ENCODE peak calls at places on chromosomes 3 and 15, in four cellular contexts. S is IMR-90, E is ovary, D is testis. Q is an unnamed sample.
A peak's percentile ranks its signal among the peaks of the same experiment; 100 is the strongest.

GRCh38 chr3:69997486-69998307 is 1.8 kb upstream of the SAMMSON start:
- DNase-seq in S (no peak), D (no peak), E (no peak), Q (no peak)

GRCh38 chr3:127185268-127185667 is 7.7 kb upstream of the PRR23E start:
- DNase-seq in D (no peak), S (no peak), E (no peak), Q (no peak)

GRCh38 chr15:66698318-66698961 is 3.6 kb upstream of the SMAD6 start:
- DNase-seq in D (peak; percentile 78), S (peak; percentile 56), E (peak; percentile 62), Q (peak; percentile 85)

GRCh38 chr15:33985751-33986150 is 17.5 kb downstream of the CHRM5 start:
- DNase-seq in E (no peak), D (no peak), S (peak; percentile 21), Q (no peak)

GRCh38 chr3:32816439-32817194 is 1.2 kb upstream of the TRIM71 start:
- DNase-seq in S (no peak), D (peak; percentile 45), E (no peak), Q (no peak)

GRCh38 chr15:67188551-67189218 is 65.8 kb downstream of the AAGAB start:
- DNase-seq in S (peak; percentile 90), E (peak; percentile 86), D (peak; percentile 51), Q (no peak)

GRCh38 chr3:18114894-18115293 is 310.2 kb downstream of the SATB1 start:
- DNase-seq in D (no peak), S (no peak), E (no peak), Q (no peak)

GRCh38 chr15:55791576-55792400 is 48.8 kb upstream of the PRTG start:
- DNase-seq in E (no peak), D (no peak), S (peak; percentile 49), Q (no peak)

GRCh38 chr3:47011371-47011770 is 31.9 kb downstream of the NBEAL2 start:
- DNase-seq in S (no peak), E (no peak), D (no peak), Q (no peak)

GRCh38 chr3:78937486-78937885 is 830.3 kb downstream of the ROBO1 start:
- DNase-seq in D (no peak), S (no peak), E (no peak), Q (no peak)

GRCh38 chr15:76973362-76973743 is 21.6 kb upstream of the PSTPIP1 start:
- DNase-seq in E (peak; percentile 39), D (peak; percentile 63), S (peak; percentile 20), Q (no peak)

GRCh38 chr3:114569186-114569585 is 275.4 kb downstream of the TIGIT start:
- DNase-seq in D (no peak), E (no peak), S (peak; percentile 68), Q (no peak)

GRCh38 chr3:98530676-98531075 is 1.1 kb upstream of the GPR15 start:
- DNase-seq in S (no peak), D (no peak), E (no peak), Q (no peak)

DNA sequence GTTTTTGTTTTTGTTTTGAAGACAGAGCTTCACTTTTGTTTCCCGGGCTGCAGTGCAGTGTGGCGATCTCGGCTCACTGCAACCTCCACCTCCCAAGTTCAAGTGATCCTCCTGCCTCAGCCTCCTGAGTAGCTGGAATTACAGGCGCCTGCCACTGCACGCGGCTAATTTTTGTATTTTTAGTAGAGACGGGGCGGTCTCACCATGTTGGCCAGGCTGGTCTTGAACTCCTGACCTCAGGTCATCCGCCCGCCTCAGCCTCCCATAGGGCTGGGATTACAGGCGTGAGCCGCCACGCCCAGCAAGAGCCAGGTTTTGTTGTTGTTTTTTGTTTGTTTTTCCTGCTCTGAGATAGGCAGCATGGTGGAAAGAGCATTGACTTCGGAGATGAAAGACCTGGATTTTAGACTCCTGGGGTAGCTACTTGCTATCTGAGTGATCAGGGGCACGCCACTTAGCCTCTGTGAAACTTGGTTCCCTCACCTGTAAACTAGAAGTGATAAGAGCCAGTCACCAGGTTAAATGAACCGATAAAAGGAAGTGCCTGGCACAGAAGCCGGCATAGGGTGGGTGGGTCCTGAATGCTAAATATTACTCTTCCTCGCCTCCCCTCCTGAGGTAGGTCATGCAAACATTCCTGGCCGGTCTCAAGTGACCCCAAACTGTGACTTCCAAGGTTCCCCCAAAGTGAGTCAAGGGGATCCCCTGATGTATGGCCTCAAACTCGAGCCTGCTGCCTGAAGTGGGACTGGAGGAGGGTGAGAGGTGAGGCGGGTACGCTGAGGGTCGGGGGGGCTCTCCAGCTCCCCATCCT is 62.9 kb upstream of the MCF2L2 start:
- DNase-seq in E (no peak), S (no peak), D (no peak), Q (no peak)
- H3K4me3 ChIP-seq in E (no peak overlapping the region), S (no peak overlapping the region), D (no peak overlapping the region), Q (no peak overlapping the region)

GRCh38 chr15:85690546-85691226 is 104.0 kb downstream of the KLHL25 start:
- DNase-seq in D (no peak), S (no peak), E (no peak), Q (no peak)

GRCh38 chr15:85694086-85694485 is 100.6 kb downstream of the KLHL25 start:
- DNase-seq in E (no peak), D (peak; percentile 57), S (no peak), Q (no peak)

GRCh38 chr15:85691350-85692240 is 103.1 kb downstream of the KLHL25 start:
- DNase-seq in D (no peak), S (no peak), E (no peak), Q (no peak)

GRCh38 chr15:85693277-85693676 is 101.4 kb downstream of the KLHL25 start:
- DNase-seq in E (no peak), S (no peak), D (no peak), Q (no peak)

GRCh38 chr15:85692873-85693272 is 101.9 kb downstream of the KLHL25 start:
- DNase-seq in S (no peak), D (no peak), E (no peak), Q (no peak)
- TF ChIP-seq POLR2A in S (no peak), D (no peak), E (no peak), Q (no peak)

GRCh38 chr15:68205949-68206539 is 912 bp upstream of the CALML4 start:
- DNase-seq in S (no peak), D (peak; percentile 37), E (no peak), Q (peak; percentile 75)
- H3K4me3 ChIP-seq in S (no peak overlapping the region), D (no peak overlapping the region), E (no peak overlapping the region), Q (no peak overlapping the region)

DNA sequence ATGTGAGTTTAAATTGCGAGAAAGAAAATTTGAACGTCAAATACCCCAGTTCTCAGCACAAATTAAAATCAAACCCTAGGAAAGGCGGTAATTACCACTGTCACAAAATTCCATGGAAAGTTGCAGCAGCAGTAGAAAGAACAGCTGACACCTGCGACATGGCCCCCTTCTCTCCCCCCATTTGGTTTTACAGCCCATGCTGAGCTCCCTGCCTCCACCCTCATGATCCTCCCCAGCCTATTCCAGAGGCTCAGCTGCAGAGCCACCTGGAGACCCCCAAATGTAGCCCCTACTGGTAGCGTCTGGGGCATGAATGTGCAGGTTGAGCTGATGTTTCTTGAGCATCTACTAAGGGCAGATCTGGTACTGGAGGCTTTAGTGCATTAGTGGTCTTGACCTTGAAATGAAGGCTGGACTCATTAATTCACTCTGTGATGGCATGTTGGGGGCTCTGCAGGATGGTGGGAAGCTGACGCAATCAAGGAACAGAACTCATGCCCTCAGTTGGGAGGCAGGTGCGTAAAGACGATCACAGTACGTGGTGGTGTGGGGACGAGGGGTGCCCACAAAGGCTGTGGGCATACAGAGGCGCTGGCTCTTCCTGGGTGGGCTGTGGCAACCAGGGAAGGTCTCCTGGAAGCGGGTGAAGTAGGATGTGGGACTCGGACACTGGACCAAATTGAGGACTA is 39.6 kb downstream of the PRKCD start:
- DNase-seq in E (no peak), D (no peak), S (no peak), Q (no peak)
- TF ChIP-seq POLR2A in E (no peak), D (no peak), S (no peak), Q (no peak)

GRCh38 chr3:71066356-71066755 is 517.2 kb downstream of the FOXP1 start:
- DNase-seq in E (no peak), S (no peak), D (no peak), Q (no peak)
- H3K4me3 ChIP-seq in E (no peak overlapping the region), S (no peak overlapping the region), D (no peak overlapping the region), Q (no peak overlapping the region)

DNA sequence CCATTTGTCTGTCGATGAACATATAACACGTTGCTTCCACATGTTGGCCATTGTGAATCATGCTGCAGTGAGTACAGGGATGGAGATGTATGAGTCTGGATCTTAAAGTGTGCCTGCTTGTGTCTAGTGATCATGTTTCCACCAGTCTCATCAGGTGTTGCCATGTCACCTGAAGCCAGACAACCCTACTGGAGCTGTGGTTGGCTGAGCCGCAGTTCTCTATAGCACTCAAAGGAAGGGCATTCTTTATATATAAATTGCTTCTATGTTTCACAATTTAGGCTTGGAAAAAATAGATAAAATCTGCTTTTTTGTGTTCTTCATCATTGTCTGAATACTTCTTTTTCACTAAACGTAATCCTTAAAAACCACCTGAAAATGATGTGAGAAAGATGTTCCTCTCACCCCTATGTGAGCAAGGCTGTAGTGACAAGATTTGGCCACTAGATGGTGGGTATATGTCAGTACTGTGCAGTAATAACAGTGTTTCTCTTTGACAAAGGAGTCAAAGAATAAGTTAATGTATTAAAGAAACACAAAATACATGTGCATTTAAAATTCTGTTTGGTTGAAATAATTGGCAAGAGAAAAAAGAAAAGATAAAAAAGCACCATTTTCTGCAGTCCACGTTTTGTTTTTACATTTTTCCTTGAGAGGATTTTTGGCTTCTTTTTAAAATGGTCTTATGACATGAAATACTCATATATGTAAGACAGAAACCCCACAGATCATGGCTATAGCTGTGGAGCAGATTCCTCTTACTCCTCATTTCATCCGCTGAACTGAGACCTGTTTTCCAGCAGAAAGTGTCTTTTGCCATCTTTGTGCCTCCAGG is 394.5 kb upstream of the DPPA4 start:
- DNase-seq in S (peak; percentile 72), E (peak; percentile 51), D (peak; percentile 87), Q (peak; percentile 54)
- TF ChIP-seq POLR2A in S (no peak), E (no peak), D (no peak), Q (no peak)

GRCh38 chr3:99867594-99868437 is 50.2 kb downstream of the CMSS1 start:
- DNase-seq in S (no peak), D (no peak), E (no peak), Q (no peak)

GRCh38 chr3:99870712-99871111 is 53.0 kb downstream of the CMSS1 start:
- DNase-seq in E (no peak), D (no peak), S (no peak), Q (no peak)

GRCh38 chr3:99869621-99870020 is 52.0 kb downstream of the CMSS1 start:
- DNase-seq in D (peak; percentile 58), S (no peak), E (peak; percentile 50), Q (no peak)

GRCh38 chr3:99866167-99866810 is 48.6 kb downstream of the CMSS1 start:
- DNase-seq in S (peak; percentile 69), E (no peak), D (no peak), Q (no peak)

DNA sequence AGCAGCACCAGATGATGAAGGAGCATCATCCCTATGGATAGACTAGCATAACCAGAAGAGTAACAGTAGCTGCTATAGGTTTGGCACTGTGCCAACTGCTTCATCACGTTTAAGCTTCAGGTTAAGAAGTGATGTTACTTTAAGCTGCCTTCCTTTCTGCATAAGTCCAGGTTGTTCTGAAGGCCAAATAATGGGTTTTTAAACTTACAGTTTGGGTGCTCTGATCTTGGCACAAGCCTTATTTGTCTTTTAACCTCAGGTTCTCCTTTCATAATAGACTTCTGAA is 50.7 kb downstream of the CMSS1 start:
- DNase-seq in D (no peak), S (peak; percentile 41), E (peak; percentile 48), Q (no peak)
- H3K4me3 ChIP-seq in D (no peak overlapping the region), S (no peak overlapping the region), E (no peak overlapping the region), Q (no peak overlapping the region)